ENCODE peak calls at places on chromosome 14, in nine cellular contexts. N, P, D, Q, K, F, Y, J and H are unnamed samples.

GRCh38 chr14:94423465-94424056 is 29.0 kb downstream of the SERPINA11 start:
- DNase-seq in Q (peak), N (peak), K (peak), J (no peak), Y (peak), D (peak), F (peak), P (peak), H (peak)

GRCh38 chr14:53979141-53979673 is 22.6 kb upstream of the BMP4 start:
- DNase-seq in P (peak), Q (no peak), D (no peak), J (no peak), N (no peak), F (peak), Y (no peak), K (peak), H (peak)

GRCh38 chr14:77760381-77761204 is at the start of gene SNW1:
- DNase-seq in P (peak), D (peak), J (peak), Q (peak), N (peak), K (peak), F (peak), Y (peak), H (peak)

GRCh38 chr14:61870163-61870562 is 107.9 kb downstream of the SNAPC1 start:
- DNase-seq in Q (no peak), K (no peak), N (no peak), P (no peak), D (no peak), Y (no peak), J (no peak), F (no peak), H (no peak)

GRCh38 chr14:50447491-50447890 is 50.8 kb upstream of the CDKL1 start:
- DNase-seq in N (no peak), F (peak), K (peak), D (no peak), P (no peak), J (no peak), Q (no peak), Y (no peak), H (no peak)

GRCh38 chr14:70622111-70622712 is 19.5 kb upstream of the TTC9 start:
- DNase-seq in N (no peak), P (peak), D (peak), K (peak), F (peak), J (no peak), Y (no peak), Q (no peak), H (peak)

GRCh38 chr14:70981005-70981952 is 74.0 kb downstream of the PCNX1 start:
- DNase-seq in F (peak), Q (no peak), D (no peak), J (no peak), Y (no peak), N (no peak), P (no peak), K (no peak), H (peak)

GRCh38 chr14:52266782-52267181 is 716 bp upstream of the PTGDR start:
- DNase-seq in K (peak), J (no peak), F (peak), N (no peak), P (no peak), D (no peak), Y (no peak), Q (no peak), H (peak)

GRCh38 chr14:53183071-53183470 is 29.9 kb upstream of the DDHD1 start:
- DNase-seq in D (no peak), J (no peak), N (no peak), P (no peak), F (no peak), Y (no peak), Q (no peak), K (no peak), H (no peak)

GRCh38 chr14:101001311-101002069 is 98.0 kb upstream of the RTL1 start:
- DNase-seq in J (no peak), D (no peak), F (peak), Y (no peak), K (peak), P (no peak), N (no peak), Q (no peak), H (peak)

GRCh38 chr14:50860478-50861086 is 11.3 kb upstream of the ABHD12B start:
- DNase-seq in D (peak), J (peak), F (peak), N (peak), Q (peak), P (peak), K (peak), Y (peak), H (peak)

GRCh38 chr14:94355191-94355794 is 32.2 kb upstream of the SERPINA6 start:
- DNase-seq in J (no peak), N (no peak), F (peak), K (peak), Q (no peak), D (no peak), Y (peak), P (peak), H (no peak)

GRCh38 chr14:51401272-51401671 is 161.2 kb downstream of the TMX1 start:
- DNase-seq in F (peak), N (no peak), Y (no peak), P (no peak), J (no peak), K (no peak), D (no peak), Q (no peak), H (no peak)

GRCh38 chr14:93004699-93005082 is 81.7 kb downstream of the CHGA start:
- DNase-seq in Q (no peak), Y (no peak), F (no peak), P (no peak), K (no peak), J (no peak), N (no peak), D (no peak), H (no peak)

GRCh38 chr14:65096323-65097089 is 5.8 kb downstream of the MAX start:
- DNase-seq in F (peak), P (no peak), N (no peak), D (no peak), Y (no peak), K (no peak), Q (no peak), J (no peak), H (no peak)

GRCh38 chr14:65180725-65181025 is 78.4 kb upstream of the MAX start:
- DNase-seq in J (no peak), D (no peak), F (no peak), K (no peak), P (no peak), N (no peak), Q (no peak), Y (no peak), H (no peak)

GRCh38 chr14:32075636-32076277 is 1.3 kb upstream of the ARHGAP5 start:
- DNase-seq in D (peak), P (no peak), F (peak), N (peak), Q (no peak), K (peak), Y (no peak), J (no peak), H (no peak)

GRCh38 chr14:52356025-52356424 is 41.9 kb downstream of the PTGER2 start:
- DNase-seq in J (no peak), D (no peak), K (peak), P (no peak), Q (no peak), N (no peak), F (no peak), Y (no peak), H (peak)

GRCh38 chr14:39109893-39110715 is 4.0 kb upstream of the GEMIN2 start:
- DNase-seq in Y (no peak), D (no peak), Q (no peak), N (no peak), K (no peak), P (no peak), F (no peak), J (no peak), H (no peak)

GRCh38 chr14:69317780-69318179 is 57.8 kb downstream of the GALNT16 start:
- DNase-seq in P (no peak), Y (no peak), J (no peak), N (no peak), Q (no peak), F (no peak), D (no peak), K (no peak), H (no peak)

GRCh38 chr14:24279301-24280186 is 8.1 kb upstream of the RABGGTA start:
- DNase-seq in Q (peak), D (no peak), K (peak), Y (no peak), N (peak), P (no peak), J (no peak), F (peak), H (peak)

GRCh38 chr14:97747282-97747681 is 950.1 kb downstream of the VRK1 start:
- DNase-seq in Q (no peak), F (no peak), D (no peak), J (no peak), P (no peak), Y (no peak), N (no peak), K (no peak), H (no peak)

GRCh38 chr14:86712727-86713126 is 1182.8 kb downstream of the FLRT2 start:
- DNase-seq in Y (no peak), F (no peak), D (no peak), Q (no peak), P (peak), N (no peak), K (no peak), J (no peak), H (no peak)

GRCh38 chr14:80621701-80622100 is 319.8 kb downstream of the CEP128 start:
- DNase-seq in N (no peak), D (no peak), J (no peak), Q (no peak), Y (no peak), P (no peak), K (peak), F (peak), H (peak)

GRCh38 chr14:72605096-72605920 is 288.6 kb downstream of the DPF3 start:
- DNase-seq in N (no peak), Q (no peak), P (peak), F (no peak), D (no peak), J (no peak), K (no peak), Y (peak), H (no peak)

GRCh38 chr14:96629082-96629481 is 126.9 kb downstream of the PAPOLA start:
- DNase-seq in D (peak), Y (no peak), F (no peak), K (no peak), N (no peak), J (no peak), Q (no peak), P (peak), H (no peak)

GRCh38 chr14:99564256-99564902 is 39.6 kb downstream of the CCDC85C start:
- DNase-seq in D (no peak), Y (no peak), J (no peak), F (peak), Q (peak), K (peak), N (no peak), P (no peak), H (no peak)

GRCh38 chr14:83923836-83924235 is 1606.1 kb upstream of the FLRT2 start:
- DNase-seq in N (no peak), Q (no peak), K (no peak), J (no peak), P (peak), D (no peak), F (no peak), Y (no peak), H (peak)

GRCh38 chr14:106738075-106738474 is 1211.7 kb downstream of the TMEM121 start:
- DNase-seq in P (no peak), Q (no peak), Y (no peak), K (no peak), F (no peak), D (no peak), J (no peak), N (no peak), H (no peak)